ENCODE peak calls at places on chromosome 22, in seven cellular contexts. G is fibroblast of lung, W is brain microvascular endothelial cell, K is cardiac muscle cell, Y is fibroblast of the aortic adventitia, L is lower leg skin, J is mucosa of descending colon. N is an unnamed sample.
A peak's percentile ranks its signal among the peaks of the same experiment; 100 is the strongest.

GRCh38 chr22:40401532-40401931 is 31.1 kb downstream of the SGSM3 start:
- DNase-seq in J (no peak), G (no peak), K (no peak), L (no peak), W (no peak), Y (no peak), N (no peak)

GRCh38 chr22:44930711-44931035 is 79.1 kb downstream of the PHF21B start:
- DNase-seq in G (no peak), L (no peak), W (no peak), J (no peak), K (no peak), Y (no peak), N (no peak)

GRCh38 chr22:20080776-20081654 is 974 bp downstream of the DGCR8 start:
- DNase-seq in J (peak; percentile 44), K (peak; percentile 57), W (peak; percentile 38), G (peak; percentile 57), L (no peak), Y (peak; percentile 54), N (peak; percentile 4)

GRCh38 chr22:37060801-37061610 is 9.5 kb downstream of the KCTD17 start:
- DNase-seq in L (no peak), G (no peak), W (no peak), J (no peak), K (no peak), Y (no peak), N (no peak)

GRCh38 chr22:38226853-38227649 is 25.3 kb downstream of the MAFF start:
- DNase-seq in G (no peak), W (no peak), L (no peak), Y (no peak), J (no peak), K (no peak), N (no peak)

GRCh38 chr22:47192651-47193437 is 430.4 kb downstream of the TBC1D22A start:
- DNase-seq in K (no peak), L (no peak), W (no peak), J (peak; percentile 86), G (no peak), Y (no peak), N (no peak)

GRCh38 chr22:44217346-44217745 is 36.6 kb downstream of the PARVG start:
- DNase-seq in J (no peak), Y (no peak), L (peak; percentile 6), W (no peak), K (no peak), G (no peak), N (no peak)

GRCh38 chr22:45717787-45718186 is 46.2 kb downstream of the ATXN10 start:
- DNase-seq in K (peak; percentile 41), Y (peak; percentile 27), L (no peak), J (no peak), W (no peak), G (peak; percentile 52), N (no peak)

GRCh38 chr22:41367680-41368542 is 13.8 kb upstream of the TEF start:
- DNase-seq in K (peak; percentile 62), W (no peak), L (no peak), G (no peak), Y (peak; percentile 67), J (no peak), N (peak; percentile 34)

GRCh38 chr22:42855211-42855610 is 1.9 kb downstream of the ARFGAP3 start:
- DNase-seq in J (no peak), K (no peak), G (no peak), Y (peak; percentile 19), L (no peak), W (no peak), N (no peak)
- H3K4me3 ChIP-seq in J (no peak overlapping the region), K (no peak overlapping the region), G (no peak overlapping the region), Y (peak overlapping the region; percentile 94), L (no peak overlapping the region), W (no peak overlapping the region), N (peak overlapping the region; percentile 78)

DNA sequence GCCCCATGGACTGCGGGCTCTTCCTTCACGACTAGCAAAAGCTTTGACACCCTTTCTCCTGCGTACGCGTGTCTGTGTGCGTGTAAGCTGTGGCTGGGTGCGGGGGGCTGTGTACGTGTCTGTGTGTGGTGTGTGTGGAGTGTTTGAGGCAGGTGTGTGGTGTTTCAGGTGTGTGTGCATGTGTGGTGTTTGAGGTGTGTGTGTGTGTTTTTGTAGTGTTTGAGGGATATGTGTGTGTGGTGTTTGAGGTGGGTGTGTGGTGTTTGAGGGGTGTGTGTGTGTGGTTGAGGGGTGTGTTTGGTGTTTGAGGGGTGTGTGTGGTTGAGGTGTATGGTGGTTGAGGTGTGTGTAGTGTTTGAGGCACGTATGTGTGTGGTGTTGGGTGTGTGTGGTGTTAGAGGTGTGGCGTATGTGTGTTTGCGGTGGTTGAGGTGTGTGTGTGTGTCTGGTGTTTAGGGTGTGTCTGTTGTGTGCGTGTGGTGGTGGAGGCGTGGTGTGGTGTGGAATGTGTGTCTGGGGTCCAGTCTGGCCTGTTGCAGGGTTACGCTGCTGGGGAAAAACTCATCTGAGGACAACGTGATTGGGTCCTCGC is 687 bp upstream of the ARSA start:
- DNase-seq in W (no peak), K (no peak), G (no peak), L (no peak), J (no peak), Y (no peak), N (no peak)
- TF ChIP-seq CTCF in W (no peak), K (no peak), G (no peak), L (no peak), J (no peak), Y (no peak), N (no peak)

DNA sequence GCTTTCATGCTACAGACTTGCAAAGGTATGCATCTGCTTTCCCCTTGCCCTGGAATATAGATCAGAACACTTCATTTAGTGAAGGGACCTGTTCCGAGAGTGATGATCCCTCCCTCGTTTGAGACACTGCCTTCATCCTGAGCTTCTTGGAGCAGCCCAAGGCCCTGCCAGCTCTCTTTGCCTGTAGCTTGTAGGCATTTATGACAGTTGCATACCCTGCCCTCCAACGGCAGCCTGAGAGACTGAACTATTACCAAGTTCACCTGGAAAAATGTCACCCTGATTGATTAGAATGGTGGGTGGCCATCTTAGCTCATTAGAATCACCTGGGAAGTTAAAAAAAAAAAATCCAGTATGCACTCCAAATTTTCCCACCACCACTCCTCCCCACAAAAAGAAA is 1.5 kb downstream of the MICAL3 start:
- DNase-seq in Y (no peak), L (no peak), J (peak; percentile 26), W (no peak), G (no peak), K (no peak), N (no peak)
- H3K4me3 ChIP-seq in Y (no peak overlapping the region), L (no peak overlapping the region), J (no peak overlapping the region), W (no peak overlapping the region), G (no peak overlapping the region), K (no peak overlapping the region), N (no peak overlapping the region)

GRCh38 chr22:23385301-23386244 is 194.5 kb downstream of the IGLL1 start:
- DNase-seq in K (peak; percentile 85), L (peak; percentile 78), W (peak; percentile 71), J (peak; percentile 92), Y (peak; percentile 79), G (peak; percentile 75), N (peak; percentile 23)
- TF ChIP-seq CTCF in K (peak; percentile 98), L (no peak), W (peak; percentile 98), J (peak; percentile 100), Y (peak; percentile 98), G (peak; percentile 93), N (peak; percentile 99)

DNA sequence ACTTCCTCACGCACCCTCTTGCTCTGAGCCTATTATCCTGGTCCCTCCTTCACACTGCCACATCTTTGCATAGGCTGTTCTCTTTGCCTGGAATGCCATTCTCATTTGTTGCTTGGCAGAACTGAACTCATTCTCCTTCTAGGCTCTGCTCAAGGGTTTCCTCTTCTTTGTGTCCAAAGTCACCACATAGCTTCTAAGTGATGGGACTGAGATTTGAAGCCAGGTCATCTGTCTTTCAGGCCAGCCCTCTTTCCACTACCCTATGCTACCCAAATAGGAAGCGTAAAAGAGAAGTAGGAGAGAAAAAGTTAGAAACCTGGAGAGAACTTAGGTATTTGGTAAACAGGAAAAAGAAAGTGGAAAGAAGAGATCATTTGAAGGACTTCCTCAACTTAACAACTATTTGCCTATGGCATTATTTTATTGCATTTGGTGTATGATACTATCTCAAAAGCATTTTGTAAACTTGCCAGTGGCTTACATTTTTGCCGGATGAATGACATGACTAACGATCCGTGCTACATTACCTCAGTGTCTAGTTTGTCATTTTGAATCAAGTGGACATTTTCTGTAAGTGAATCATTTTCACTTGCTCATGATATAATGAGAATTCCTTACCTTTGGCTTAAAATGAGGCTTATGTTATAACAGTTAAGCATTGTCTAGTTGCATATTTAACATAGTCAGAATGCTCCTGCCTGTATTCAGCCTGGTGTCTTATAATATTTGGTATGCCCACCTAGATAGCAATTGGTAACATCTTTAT is 18.5 kb downstream of the NF2 start:
- DNase-seq in J (no peak), W (peak; percentile 93), K (peak; percentile 81), G (peak; percentile 84), Y (peak; percentile 94), L (no peak), N (peak; percentile 87)
- H3K4me3 ChIP-seq in J (no peak overlapping the region), W (peak overlapping the region; percentile 12), K (no peak overlapping the region), G (no peak overlapping the region), Y (peak overlapping the region; percentile 31), L (no peak overlapping the region), N (no peak overlapping the region)

GRCh38 chr22:25960375-25960774 is 208.9 kb upstream of the SEZ6L start:
- DNase-seq in L (no peak), G (no peak), J (no peak), Y (no peak), K (no peak), W (no peak), N (no peak)
- TF ChIP-seq CTCF in L (no peak), G (no peak), J (no peak), Y (no peak), K (no peak), W (no peak), N (no peak)

DNA sequence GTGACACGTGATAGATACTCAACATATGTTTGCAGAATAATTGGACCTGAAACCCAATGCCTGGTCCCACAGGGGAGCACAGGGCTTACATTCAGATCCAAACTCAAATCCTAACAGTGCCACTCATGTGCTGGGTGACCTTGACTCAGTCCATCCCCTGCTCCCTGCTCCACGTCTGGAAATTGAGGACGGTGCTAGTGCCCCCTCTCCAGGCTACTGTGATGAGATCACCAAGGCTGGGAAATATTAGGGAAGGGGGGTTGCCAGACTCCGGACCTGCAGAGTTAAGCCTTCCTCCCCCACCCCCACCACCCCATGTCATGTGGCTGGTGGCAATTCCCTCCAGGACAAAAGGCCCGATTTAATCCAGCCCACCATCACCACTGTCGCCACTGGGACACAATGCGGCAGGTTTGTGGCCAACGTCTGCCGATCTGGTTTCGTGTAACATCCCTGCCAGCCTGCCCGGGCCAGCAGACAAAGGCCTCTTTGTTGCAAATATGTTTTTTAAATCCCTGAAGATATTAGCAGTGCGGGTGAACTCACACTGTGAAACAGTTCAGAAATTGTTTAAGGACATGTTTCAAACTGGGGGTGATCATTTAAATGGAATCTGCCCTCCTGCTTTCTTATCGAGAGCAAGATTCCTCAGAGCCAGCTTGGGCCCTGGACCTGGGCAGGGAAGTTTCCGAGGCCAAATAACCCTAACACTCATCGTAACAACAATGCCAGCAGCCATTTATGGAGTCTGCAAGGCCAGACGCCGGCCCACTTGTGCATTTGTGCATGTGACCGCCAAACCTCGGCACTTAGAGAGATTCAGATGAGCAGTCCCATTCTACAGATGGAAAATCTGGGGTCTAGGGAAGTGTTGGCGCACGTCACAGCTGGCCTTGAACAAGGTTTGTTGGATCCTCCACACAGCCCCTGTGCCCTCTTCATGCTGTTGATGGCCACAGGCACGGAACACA is 19.6 kb upstream of the MN1 start:
- DNase-seq in J (no peak), Y (no peak), W (no peak), K (no peak), G (no peak), L (no peak), N (no peak)
- H3K4me3 ChIP-seq in J (no peak overlapping the region), Y (no peak overlapping the region), W (no peak overlapping the region), K (no peak overlapping the region), G (no peak overlapping the region), L (no peak overlapping the region), N (no peak overlapping the region)

GRCh38 chr22:39306456-39307361 is 12.7 kb downstream of the RPL3 start:
- DNase-seq in J (peak; percentile 70), W (no peak), L (peak; percentile 43), Y (no peak), K (no peak), G (peak; percentile 18), N (no peak)
- TF ChIP-seq CTCF in J (no peak), W (peak; percentile 65), L (no peak), Y (peak; percentile 8), K (peak; percentile 38), G (peak; percentile 7), N (peak; percentile 29)